ENCODE peak calls at places on chromosomes 6 and 20, in eight cellular contexts. One of them, this sample, is unnamed.
A peak's percentile ranks its signal among the peaks of the same experiment; 100 is the strongest.

GRCh38 chr6:142820336-142821016 is 124.5 kb downstream of the HIVEP2 start:
- DNase-seq in T-helper 2 cell: peak; percentile 49
- DNase-seq in SJSA1: no peak
- DNase-seq in non-pigmented ciliary epithelial cell: no peak
- DNase-seq in stimulated activated CD8-positive, alpha-beta memory T cell treated with anti-CD3 and anti-CD28 coated beads, Interleukin-2, amount 100 ng/mL, for 48 hours: no peak
- DNase-seq in amygdala: no peak
- DNase-seq in right lobe of liver: no peak
- DNase-seq in endothelial cell: no peak
- DNase-seq in this sample: no peak

GRCh38 chr6:132404736-132405135 is 3.5 kb upstream of the MOXD1 start:
- DNase-seq in T-helper 2 cell: no peak
- DNase-seq in SJSA1: no peak
- DNase-seq in non-pigmented ciliary epithelial cell: no peak
- DNase-seq in stimulated activated CD8-positive, alpha-beta memory T cell treated with anti-CD3 and anti-CD28 coated beads, Interleukin-2, amount 100 ng/mL, for 48 hours: no peak
- DNase-seq in amygdala: no peak
- DNase-seq in right lobe of liver: no peak
- DNase-seq in endothelial cell: no peak
- DNase-seq in this sample: no peak

GRCh38 chr6:157019115-157019628 is 242.0 kb downstream of the ARID1B start:
- DNase-seq in T-helper 2 cell: peak; percentile 4
- DNase-seq in SJSA1: no peak
- DNase-seq in non-pigmented ciliary epithelial cell: no peak
- DNase-seq in stimulated activated CD8-positive, alpha-beta memory T cell treated with anti-CD3 and anti-CD28 coated beads, Interleukin-2, amount 100 ng/mL, for 48 hours: no peak
- DNase-seq in amygdala: no peak
- DNase-seq in right lobe of liver: no peak
- DNase-seq in endothelial cell: no peak
- DNase-seq in this sample: no peak

GRCh38 chr6:75501756-75502155 is 8.2 kb upstream of the FILIP1 start:
- DNase-seq in T-helper 2 cell: no peak
- DNase-seq in SJSA1: no peak
- DNase-seq in non-pigmented ciliary epithelial cell: no peak
- DNase-seq in stimulated activated CD8-positive, alpha-beta memory T cell treated with anti-CD3 and anti-CD28 coated beads, Interleukin-2, amount 100 ng/mL, for 48 hours: no peak
- DNase-seq in amygdala: no peak
- DNase-seq in right lobe of liver: no peak
- DNase-seq in endothelial cell: no peak
- DNase-seq in this sample: no peak

GRCh38 chr6:41713650-41714291 is 21.6 kb downstream of the TFEB start:
- DNase-seq in T-helper 2 cell: peak; percentile 30
- DNase-seq in SJSA1: no peak
- DNase-seq in non-pigmented ciliary epithelial cell: no peak
- DNase-seq in stimulated activated CD8-positive, alpha-beta memory T cell treated with anti-CD3 and anti-CD28 coated beads, Interleukin-2, amount 100 ng/mL, for 48 hours: no peak
- DNase-seq in amygdala: no peak
- DNase-seq in right lobe of liver: no peak
- DNase-seq in endothelial cell: no peak
- DNase-seq in this sample: no peak

GRCh38 chr6:129849456-129849855 is 11.7 kb downstream of the TMEM244 start:
- DNase-seq in T-helper 2 cell: no peak
- DNase-seq in SJSA1: no peak
- DNase-seq in non-pigmented ciliary epithelial cell: no peak
- DNase-seq in stimulated activated CD8-positive, alpha-beta memory T cell treated with anti-CD3 and anti-CD28 coated beads, Interleukin-2, amount 100 ng/mL, for 48 hours: no peak
- DNase-seq in amygdala: no peak
- DNase-seq in right lobe of liver: no peak
- DNase-seq in endothelial cell: no peak
- DNase-seq in this sample: no peak

GRCh38 chr20:17443326-17443858 is 87.8 kb downstream of the BFSP1 start:
- DNase-seq in T-helper 2 cell: no peak
- DNase-seq in SJSA1: no peak
- DNase-seq in non-pigmented ciliary epithelial cell: no peak
- DNase-seq in stimulated activated CD8-positive, alpha-beta memory T cell treated with anti-CD3 and anti-CD28 coated beads, Interleukin-2, amount 100 ng/mL, for 48 hours: no peak
- DNase-seq in amygdala: no peak
- DNase-seq in right lobe of liver: no peak
- DNase-seq in endothelial cell: no peak
- DNase-seq in this sample: no peak

GRCh38 chr6:158170656-158171081 is 2.5 kb downstream of the GTF2H5 start:
- DNase-seq in T-helper 2 cell: no peak
- DNase-seq in SJSA1: peak; percentile 64
- DNase-seq in non-pigmented ciliary epithelial cell: peak; percentile 58
- DNase-seq in stimulated activated CD8-positive, alpha-beta memory T cell treated with anti-CD3 and anti-CD28 coated beads, Interleukin-2, amount 100 ng/mL, for 48 hours: no peak
- DNase-seq in amygdala: no peak
- DNase-seq in right lobe of liver: no peak
- DNase-seq in endothelial cell: no peak
- DNase-seq in this sample: no peak

GRCh38 chr6:21992178-21992967 is 304.5 kb downstream of the PRL start:
- DNase-seq in T-helper 2 cell: peak; percentile 37
- DNase-seq in SJSA1: peak; percentile 48
- DNase-seq in non-pigmented ciliary epithelial cell: peak; percentile 68
- DNase-seq in stimulated activated CD8-positive, alpha-beta memory T cell treated with anti-CD3 and anti-CD28 coated beads, Interleukin-2, amount 100 ng/mL, for 48 hours: no peak
- DNase-seq in amygdala: no peak
- DNase-seq in right lobe of liver: no peak
- DNase-seq in endothelial cell: no peak
- DNase-seq in this sample: no peak

GRCh38 chr6:24504642-24505586 is 10.1 kb downstream of the ALDH5A1 start:
- DNase-seq in T-helper 2 cell: no peak
- DNase-seq in SJSA1: no peak
- DNase-seq in non-pigmented ciliary epithelial cell: no peak
- DNase-seq in stimulated activated CD8-positive, alpha-beta memory T cell treated with anti-CD3 and anti-CD28 coated beads, Interleukin-2, amount 100 ng/mL, for 48 hours: no peak
- DNase-seq in amygdala: no peak
- DNase-seq in right lobe of liver: peak; percentile 88
- DNase-seq in endothelial cell: no peak
- DNase-seq in this sample: no peak

GRCh38 chr6:125787791-125788190 is 3.0 kb upstream of the NCOA7 start:
- DNase-seq in T-helper 2 cell: peak; percentile 30
- DNase-seq in SJSA1: no peak
- DNase-seq in non-pigmented ciliary epithelial cell: no peak
- DNase-seq in stimulated activated CD8-positive, alpha-beta memory T cell treated with anti-CD3 and anti-CD28 coated beads, Interleukin-2, amount 100 ng/mL, for 48 hours: no peak
- DNase-seq in amygdala: no peak
- DNase-seq in right lobe of liver: no peak
- DNase-seq in endothelial cell: no peak
- DNase-seq in this sample: no peak

GRCh38 chr6:37473364-37474095 is 26.2 kb downstream of the CCDC167 start:
- DNase-seq in T-helper 2 cell: no peak
- DNase-seq in SJSA1: no peak
- DNase-seq in non-pigmented ciliary epithelial cell: no peak
- DNase-seq in stimulated activated CD8-positive, alpha-beta memory T cell treated with anti-CD3 and anti-CD28 coated beads, Interleukin-2, amount 100 ng/mL, for 48 hours: no peak
- DNase-seq in amygdala: peak; percentile 41
- DNase-seq in right lobe of liver: peak; percentile 80
- DNase-seq in endothelial cell: no peak
- DNase-seq in this sample: no peak

GRCh38 chr6:46078294-46078693 is 51.5 kb upstream of the ENPP4 start:
- DNase-seq in T-helper 2 cell: no peak
- DNase-seq in SJSA1: no peak
- DNase-seq in non-pigmented ciliary epithelial cell: no peak
- DNase-seq in stimulated activated CD8-positive, alpha-beta memory T cell treated with anti-CD3 and anti-CD28 coated beads, Interleukin-2, amount 100 ng/mL, for 48 hours: no peak
- DNase-seq in amygdala: no peak
- DNase-seq in right lobe of liver: no peak
- DNase-seq in endothelial cell: no peak
- DNase-seq in this sample: no peak

GRCh38 chr6:157911278-157911677 is 70.4 kb upstream of the SYNJ2 start:
- DNase-seq in T-helper 2 cell: no peak
- DNase-seq in SJSA1: no peak
- DNase-seq in non-pigmented ciliary epithelial cell: no peak
- DNase-seq in stimulated activated CD8-positive, alpha-beta memory T cell treated with anti-CD3 and anti-CD28 coated beads, Interleukin-2, amount 100 ng/mL, for 48 hours: no peak
- DNase-seq in amygdala: no peak
- DNase-seq in right lobe of liver: no peak
- DNase-seq in endothelial cell: no peak
- DNase-seq in this sample: no peak

GRCh38 chr20:25014816-25015215 is 22.3 kb upstream of the APMAP start:
- DNase-seq in T-helper 2 cell: no peak
- DNase-seq in SJSA1: peak; percentile 38
- DNase-seq in non-pigmented ciliary epithelial cell: no peak
- DNase-seq in stimulated activated CD8-positive, alpha-beta memory T cell treated with anti-CD3 and anti-CD28 coated beads, Interleukin-2, amount 100 ng/mL, for 48 hours: no peak
- DNase-seq in amygdala: no peak
- DNase-seq in right lobe of liver: no peak
- DNase-seq in endothelial cell: no peak
- DNase-seq in this sample: no peak

GRCh38 chr6:112503210-112503609 is 156.1 kb downstream of the RFPL4B start:
- DNase-seq in T-helper 2 cell: no peak
- DNase-seq in SJSA1: peak; percentile 48
- DNase-seq in non-pigmented ciliary epithelial cell: no peak
- DNase-seq in stimulated activated CD8-positive, alpha-beta memory T cell treated with anti-CD3 and anti-CD28 coated beads, Interleukin-2, amount 100 ng/mL, for 48 hours: no peak
- DNase-seq in amygdala: peak; percentile 44
- DNase-seq in right lobe of liver: no peak
- DNase-seq in endothelial cell: no peak
- DNase-seq in this sample: no peak

GRCh38 chr6:82178759-82179112 is 68.8 kb downstream of the IBTK start:
- DNase-seq in T-helper 2 cell: no peak
- DNase-seq in SJSA1: no peak
- DNase-seq in non-pigmented ciliary epithelial cell: no peak
- DNase-seq in stimulated activated CD8-positive, alpha-beta memory T cell treated with anti-CD3 and anti-CD28 coated beads, Interleukin-2, amount 100 ng/mL, for 48 hours: no peak
- DNase-seq in amygdala: no peak
- DNase-seq in right lobe of liver: no peak
- DNase-seq in endothelial cell: no peak
- DNase-seq in this sample: no peak

GRCh38 chr6:43436577-43437282 is 9.4 kb downstream of the ABCC10 start:
- DNase-seq in T-helper 2 cell: no peak
- DNase-seq in SJSA1: peak; percentile 75
- DNase-seq in non-pigmented ciliary epithelial cell: peak; percentile 23
- DNase-seq in stimulated activated CD8-positive, alpha-beta memory T cell treated with anti-CD3 and anti-CD28 coated beads, Interleukin-2, amount 100 ng/mL, for 48 hours: no peak
- DNase-seq in amygdala: no peak
- DNase-seq in right lobe of liver: peak; percentile 59
- DNase-seq in endothelial cell: no peak
- DNase-seq in this sample: no peak

GRCh38 chr6:5305968-5306626 is 44.8 kb downstream of the FARS2 start:
- DNase-seq in T-helper 2 cell: no peak
- DNase-seq in SJSA1: no peak
- DNase-seq in non-pigmented ciliary epithelial cell: no peak
- DNase-seq in stimulated activated CD8-positive, alpha-beta memory T cell treated with anti-CD3 and anti-CD28 coated beads, Interleukin-2, amount 100 ng/mL, for 48 hours: no peak
- DNase-seq in amygdala: no peak
- DNase-seq in right lobe of liver: no peak
- DNase-seq in endothelial cell: no peak
- DNase-seq in this sample: no peak

GRCh38 chr6:21071783-21072468 is 521.6 kb upstream of the SOX4 start:
- DNase-seq in T-helper 2 cell: no peak
- DNase-seq in SJSA1: no peak
- DNase-seq in non-pigmented ciliary epithelial cell: no peak
- DNase-seq in stimulated activated CD8-positive, alpha-beta memory T cell treated with anti-CD3 and anti-CD28 coated beads, Interleukin-2, amount 100 ng/mL, for 48 hours: no peak
- DNase-seq in amygdala: no peak
- DNase-seq in right lobe of liver: no peak
- DNase-seq in endothelial cell: no peak
- DNase-seq in this sample: no peak

GRCh38 chr6:169707772-169708171 is 5.8 kb downstream of the C6orf120 start:
- DNase-seq in T-helper 2 cell: no peak
- DNase-seq in SJSA1: no peak
- DNase-seq in non-pigmented ciliary epithelial cell: no peak
- DNase-seq in stimulated activated CD8-positive, alpha-beta memory T cell treated with anti-CD3 and anti-CD28 coated beads, Interleukin-2, amount 100 ng/mL, for 48 hours: no peak
- DNase-seq in amygdala: no peak
- DNase-seq in right lobe of liver: no peak
- DNase-seq in endothelial cell: no peak
- DNase-seq in this sample: no peak

GRCh38 chr20:58511861-58512260 is 3.3 kb downstream of the APCDD1L start:
- DNase-seq in T-helper 2 cell: no peak
- DNase-seq in SJSA1: peak; percentile 17
- DNase-seq in non-pigmented ciliary epithelial cell: no peak
- DNase-seq in stimulated activated CD8-positive, alpha-beta memory T cell treated with anti-CD3 and anti-CD28 coated beads, Interleukin-2, amount 100 ng/mL, for 48 hours: no peak
- DNase-seq in amygdala: no peak
- DNase-seq in right lobe of liver: no peak
- DNase-seq in endothelial cell: no peak
- DNase-seq in this sample: no peak

GRCh38 chr20:37316116-37316774 is 26.8 kb downstream of the MANBAL start:
- DNase-seq in T-helper 2 cell: peak; percentile 76
- DNase-seq in SJSA1: no peak
- DNase-seq in non-pigmented ciliary epithelial cell: no peak
- DNase-seq in stimulated activated CD8-positive, alpha-beta memory T cell treated with anti-CD3 and anti-CD28 coated beads, Interleukin-2, amount 100 ng/mL, for 48 hours: no peak
- DNase-seq in amygdala: no peak
- DNase-seq in right lobe of liver: no peak
- DNase-seq in endothelial cell: no peak
- DNase-seq in this sample: no peak

GRCh38 chr20:62952373-62953166 is at the start of gene SLC17A9:
- DNase-seq in T-helper 2 cell: peak; percentile 38
- DNase-seq in SJSA1: no peak
- DNase-seq in non-pigmented ciliary epithelial cell: no peak
- DNase-seq in stimulated activated CD8-positive, alpha-beta memory T cell treated with anti-CD3 and anti-CD28 coated beads, Interleukin-2, amount 100 ng/mL, for 48 hours: peak; percentile 67
- DNase-seq in amygdala: peak; percentile 22
- DNase-seq in right lobe of liver: peak; percentile 96
- DNase-seq in endothelial cell: peak; percentile 41
- DNase-seq in this sample: no peak

GRCh38 chr6:44476849-44477248 is 89.3 kb downstream of the CDC5L start:
- DNase-seq in T-helper 2 cell: no peak
- DNase-seq in SJSA1: no peak
- DNase-seq in non-pigmented ciliary epithelial cell: no peak
- DNase-seq in stimulated activated CD8-positive, alpha-beta memory T cell treated with anti-CD3 and anti-CD28 coated beads, Interleukin-2, amount 100 ng/mL, for 48 hours: no peak
- DNase-seq in amygdala: no peak
- DNase-seq in right lobe of liver: no peak
- DNase-seq in endothelial cell: no peak
- DNase-seq in this sample: no peak